ENCODE peak calls at places on chromosomes 6 and 20, in four cellular contexts. One of them, this sample, is unnamed.
A peak's percentile ranks its signal among the peaks of the same experiment; 100 is the strongest.

GRCh38 chr6:70886661-70887060 is 70.2 kb downstream of the B3GAT2 start:
- DNase-seq in neural progenitor cell: no peak
- DNase-seq in fibroblast of lung: no peak
- DNase-seq in GM23338: no peak
- DNase-seq in this sample: no peak

GRCh38 chr20:41978246-41978790 is 360.1 kb upstream of the CHD6 start:
- DNase-seq in neural progenitor cell: no peak
- DNase-seq in fibroblast of lung: no peak
- DNase-seq in GM23338: no peak
- DNase-seq in this sample: no peak

GRCh38 chr6:150881911-150882481 is 16.5 kb downstream of the MTHFD1L start:
- DNase-seq in neural progenitor cell: peak; percentile 82
- DNase-seq in fibroblast of lung: peak; percentile 95
- DNase-seq in GM23338: no peak
- DNase-seq in this sample: peak; percentile 79

GRCh38 chr6:52457096-52457495 is 37.0 kb downstream of the EFHC1 start:
- DNase-seq in neural progenitor cell: peak; percentile 85
- DNase-seq in fibroblast of lung: no peak
- DNase-seq in GM23338: no peak
- DNase-seq in this sample: no peak

GRCh38 chr6:140744648-140745320 is 1370.3 kb upstream of the CITED2 start:
- DNase-seq in neural progenitor cell: no peak
- DNase-seq in fibroblast of lung: peak; percentile 69
- DNase-seq in GM23338: no peak
- DNase-seq in this sample: peak; percentile 6

GRCh38 chr20:50309280-50309763 is 118.7 kb downstream of the CEBPB start:
- DNase-seq in neural progenitor cell: no peak
- DNase-seq in fibroblast of lung: peak; percentile 81
- DNase-seq in GM23338: no peak
- DNase-seq in this sample: no peak

GRCh38 chr20:21099653-21100589 is 6.2 kb downstream of the LINC00237 start:
- DNase-seq in neural progenitor cell: peak; percentile 69
- DNase-seq in fibroblast of lung: no peak
- DNase-seq in GM23338: peak; percentile 68
- DNase-seq in this sample: no peak

GRCh38 chr6:36160147-36160760 is 29.9 kb downstream of the MAPK13 start:
- DNase-seq in neural progenitor cell: no peak
- DNase-seq in fibroblast of lung: peak; percentile 43
- DNase-seq in GM23338: no peak
- DNase-seq in this sample: no peak

GRCh38 chr6:134805163-134805562 is 144.7 kb downstream of the ALDH8A1 start:
- DNase-seq in neural progenitor cell: no peak
- DNase-seq in fibroblast of lung: no peak
- DNase-seq in GM23338: no peak
- DNase-seq in this sample: peak; percentile 13

GRCh38 chr6:34066772-34067770 is 78.8 kb downstream of the GRM4 start:
- DNase-seq in neural progenitor cell: no peak
- DNase-seq in fibroblast of lung: no peak
- DNase-seq in GM23338: no peak
- DNase-seq in this sample: no peak

GRCh38 chr6:26624557-26624956 is 27.8 kb downstream of the ABT1 start:
- DNase-seq in neural progenitor cell: no peak
- DNase-seq in fibroblast of lung: no peak
- DNase-seq in GM23338: no peak
- DNase-seq in this sample: no peak

GRCh38 chr20:36975085-36975829 is 23.7 kb upstream of the SAMHD1 start:
- DNase-seq in neural progenitor cell: no peak
- DNase-seq in fibroblast of lung: no peak
- DNase-seq in GM23338: no peak
- DNase-seq in this sample: no peak

GRCh38 chr6:166554316-166554715 is 32.2 kb downstream of the RAMACL start:
- DNase-seq in neural progenitor cell: peak; percentile 10
- DNase-seq in fibroblast of lung: no peak
- DNase-seq in GM23338: no peak
- DNase-seq in this sample: no peak

GRCh38 chr6:26224940-26225847 is 138.0 kb downstream of the HFE start:
- DNase-seq in neural progenitor cell: peak; percentile 90
- DNase-seq in fibroblast of lung: peak; percentile 98
- DNase-seq in GM23338: peak; percentile 84
- DNase-seq in this sample: no peak

GRCh38 chr6:4879724-4880372 is 103.6 kb downstream of the CDYL start:
- DNase-seq in neural progenitor cell: no peak
- DNase-seq in fibroblast of lung: no peak
- DNase-seq in GM23338: no peak
- DNase-seq in this sample: no peak

GRCh38 chr6:156883497-156884252 is 106.5 kb downstream of the ARID1B start:
- DNase-seq in neural progenitor cell: no peak
- DNase-seq in fibroblast of lung: peak; percentile 20
- DNase-seq in GM23338: peak; percentile 51
- DNase-seq in this sample: no peak

GRCh38 chr6:169250660-169251059 is 3.0 kb downstream of the THBS2 start:
- DNase-seq in neural progenitor cell: no peak
- DNase-seq in fibroblast of lung: peak; percentile 86
- DNase-seq in GM23338: peak; percentile 60
- DNase-seq in this sample: no peak

GRCh38 chr6:161011509-161012480 is 20.2 kb downstream of the MAP3K4 start:
- DNase-seq in neural progenitor cell: peak; percentile 66
- DNase-seq in fibroblast of lung: peak; percentile 77
- DNase-seq in GM23338: peak; percentile 89
- DNase-seq in this sample: no peak

GRCh38 chr6:17585766-17586502 is 14.2 kb upstream of the FAM8A1 start:
- DNase-seq in neural progenitor cell: peak; percentile 8
- DNase-seq in fibroblast of lung: no peak
- DNase-seq in GM23338: peak; percentile 81
- DNase-seq in this sample: peak; percentile 66

GRCh38 chr6:160254467-160255312 is 3.9 kb downstream of the SLC22A2 start:
- DNase-seq in neural progenitor cell: no peak
- DNase-seq in fibroblast of lung: no peak
- DNase-seq in GM23338: no peak
- DNase-seq in this sample: peak; percentile 69

GRCh38 chr6:85006362-85006761 is 242.0 kb upstream of the TBX18 start:
- DNase-seq in neural progenitor cell: peak; percentile 57
- DNase-seq in fibroblast of lung: no peak
- DNase-seq in GM23338: peak; percentile 42
- DNase-seq in this sample: no peak

GRCh38 chr6:141677598-141678211 is 455.0 kb upstream of the GJE1 start:
- DNase-seq in neural progenitor cell: peak; percentile 56
- DNase-seq in fibroblast of lung: peak; percentile 68
- DNase-seq in GM23338: peak; percentile 73
- DNase-seq in this sample: no peak

GRCh38 chr6:50815436-50816114 is 3.1 kb upstream of the TFAP2B start:
- DNase-seq in neural progenitor cell: no peak
- DNase-seq in fibroblast of lung: peak; percentile 32
- DNase-seq in GM23338: no peak
- DNase-seq in this sample: no peak

GRCh38 chr6:143629104-143630080 is 48.4 kb upstream of the PHACTR2 start:
- DNase-seq in neural progenitor cell: no peak
- DNase-seq in fibroblast of lung: peak; percentile 51
- DNase-seq in GM23338: no peak
- DNase-seq in this sample: no peak

GRCh38 chr6:109987196-109987595 is 9.1 kb downstream of the GPR6 start:
- DNase-seq in neural progenitor cell: no peak
- DNase-seq in fibroblast of lung: no peak
- DNase-seq in GM23338: no peak
- DNase-seq in this sample: no peak

DNA sequence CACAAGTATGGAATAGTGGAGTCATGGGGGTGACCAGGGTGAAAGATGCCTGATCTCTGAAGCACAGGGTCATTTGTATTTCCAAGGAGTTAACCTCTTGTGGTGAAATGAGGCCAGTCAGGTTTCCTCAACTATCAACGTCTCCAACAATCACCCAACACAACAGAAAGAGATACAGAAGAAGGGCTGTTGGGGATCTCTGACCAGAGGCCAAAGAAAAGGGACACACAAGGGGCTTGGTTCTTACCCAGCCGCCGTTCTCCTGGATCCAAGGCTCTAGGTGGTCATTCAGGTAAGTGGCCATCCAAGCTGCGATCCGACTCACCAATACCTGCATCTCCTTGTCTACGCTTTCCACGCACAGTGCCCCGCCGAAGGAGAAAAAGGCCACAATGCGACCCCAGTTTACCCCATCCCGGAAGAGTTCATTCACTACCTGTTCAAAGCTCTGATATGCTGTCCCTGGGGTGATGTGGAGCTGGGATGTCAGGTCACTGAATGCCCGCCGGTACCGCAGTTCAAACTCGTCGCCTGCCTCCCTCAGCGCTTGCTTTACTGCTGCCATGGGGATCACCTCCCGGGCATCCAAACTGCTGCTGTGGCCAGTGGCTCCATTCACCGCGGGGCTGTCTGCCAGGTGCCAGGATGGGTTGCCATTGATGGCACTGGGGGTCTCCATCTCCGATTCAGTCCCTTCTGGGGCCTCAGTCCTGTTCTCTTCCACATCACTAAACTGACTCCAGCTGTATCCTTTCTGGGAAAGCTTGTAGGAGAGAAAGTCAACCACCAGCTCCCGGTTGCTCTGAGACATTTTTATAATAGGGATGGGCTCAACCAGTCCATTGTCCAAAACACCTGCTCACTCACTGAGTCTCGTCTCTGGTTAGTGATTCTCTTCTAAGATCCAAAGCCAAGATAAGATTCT is 998 bp downstream of the BCL2L1 start:
- DNase-seq in neural progenitor cell: no peak
- DNase-seq in fibroblast of lung: no peak
- DNase-seq in GM23338: peak; percentile 43
- DNase-seq in this sample: no peak
- H3K79me2 ChIP-seq in neural progenitor cell: peaks cover 60% of the 10 kb centered on the region
- H3K79me2 ChIP-seq in fibroblast of lung: peaks cover 63% of the 10 kb centered on the region
- H3K79me2 ChIP-seq in GM23338: peaks cover 55% of the 10 kb centered on the region
- H3K79me2 ChIP-seq in this sample: peaks cover 66% of the 10 kb centered on the region

GRCh38 chr6:147867827-147868226 is 359.3 kb downstream of the SAMD5 start:
- DNase-seq in neural progenitor cell: no peak
- DNase-seq in fibroblast of lung: peak; percentile 33
- DNase-seq in GM23338: no peak
- DNase-seq in this sample: no peak
- H3K79me2 ChIP-seq in neural progenitor cell: no peaks in the 10 kb centered on the region
- H3K79me2 ChIP-seq in fibroblast of lung: no peaks in the 10 kb centered on the region
- H3K79me2 ChIP-seq in GM23338: no peaks in the 10 kb centered on the region
- H3K79me2 ChIP-seq in this sample: no peaks in the 10 kb centered on the region

GRCh38 chr6:113856011-113856551 is 1.1 kb upstream of the MARCKS start:
- DNase-seq in neural progenitor cell: peak; percentile 53
- DNase-seq in fibroblast of lung: peak; percentile 70
- DNase-seq in GM23338: peak; percentile 44
- DNase-seq in this sample: no peak
- H3K79me2 ChIP-seq in neural progenitor cell: peaks cover 56% of the 10 kb centered on the region
- H3K79me2 ChIP-seq in fibroblast of lung: peaks cover 40% of the 10 kb centered on the region
- H3K79me2 ChIP-seq in GM23338: peaks cover 28% of the 10 kb centered on the region
- H3K79me2 ChIP-seq in this sample: peaks cover 35% of the 10 kb centered on the region

GRCh38 chr6:108661430-108661829 is 100.7 kb downstream of the FOXO3 start:
- DNase-seq in neural progenitor cell: no peak
- DNase-seq in fibroblast of lung: peak; percentile 73
- DNase-seq in GM23338: no peak
- DNase-seq in this sample: no peak
- H3K79me2 ChIP-seq in neural progenitor cell: no peaks in the 10 kb centered on the region
- H3K79me2 ChIP-seq in fibroblast of lung: peaks cover 77% of the 10 kb centered on the region
- H3K79me2 ChIP-seq in GM23338: peaks cover 38% of the 10 kb centered on the region
- H3K79me2 ChIP-seq in this sample: peaks cover 92% of the 10 kb centered on the region

GRCh38 chr20:1368448-1369199 is 24.2 kb downstream of the FKBP1A start:
- DNase-seq in neural progenitor cell: no peak
- DNase-seq in fibroblast of lung: peak; percentile 66
- DNase-seq in GM23338: no peak
- DNase-seq in this sample: no peak

GRCh38 chr20:1371235-1371782 is 21.5 kb downstream of the FKBP1A start:
- DNase-seq in neural progenitor cell: no peak
- DNase-seq in fibroblast of lung: peak; percentile 32
- DNase-seq in GM23338: no peak
- DNase-seq in this sample: no peak

GRCh38 chr20:1370548-1371110 is 22.2 kb downstream of the FKBP1A start:
- DNase-seq in neural progenitor cell: no peak
- DNase-seq in fibroblast of lung: peak; percentile 69
- DNase-seq in GM23338: no peak
- DNase-seq in this sample: no peak

GRCh38 chr20:1371830-1372539 is 20.9 kb downstream of the FKBP1A start:
- DNase-seq in neural progenitor cell: no peak
- DNase-seq in fibroblast of lung: no peak
- DNase-seq in GM23338: no peak
- DNase-seq in this sample: no peak

DNA sequence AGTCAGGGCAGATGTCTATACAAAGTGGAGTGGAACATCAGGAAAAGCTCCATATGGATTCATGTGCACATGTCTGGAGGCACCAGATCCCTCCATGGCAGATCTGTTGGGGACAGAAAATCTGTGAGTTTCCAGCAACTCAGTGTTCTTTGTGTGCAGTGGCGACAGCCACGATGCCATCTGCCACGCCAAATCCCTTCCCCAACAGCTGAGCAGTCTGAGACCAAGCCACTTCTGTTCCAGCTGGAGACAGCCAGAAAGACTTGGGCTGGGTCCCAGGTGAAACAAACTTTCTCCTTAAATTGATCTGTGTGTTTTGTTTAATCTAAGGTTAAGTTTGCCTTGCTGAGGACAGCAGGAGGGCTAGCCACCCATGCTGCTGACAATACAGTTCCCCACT is 22.9 kb downstream of the FKBP1A start:
- DNase-seq in neural progenitor cell: no peak
- DNase-seq in fibroblast of lung: no peak
- DNase-seq in GM23338: no peak
- DNase-seq in this sample: no peak
- H3K79me2 ChIP-seq in neural progenitor cell: peaks cover 14% of the 10 kb centered on the region
- H3K79me2 ChIP-seq in fibroblast of lung: peaks cover 23% of the 10 kb centered on the region
- H3K79me2 ChIP-seq in GM23338: peaks cover 21% of the 10 kb centered on the region
- H3K79me2 ChIP-seq in this sample: peaks cover 42% of the 10 kb centered on the region

GRCh38 chr20:34415079-34415478 is 52.0 kb downstream of the ITCH start:
- DNase-seq in neural progenitor cell: no peak
- DNase-seq in fibroblast of lung: no peak
- DNase-seq in GM23338: no peak
- DNase-seq in this sample: no peak

GRCh38 chr20:34404803-34405202 is 41.7 kb downstream of the ITCH start:
- DNase-seq in neural progenitor cell: no peak
- DNase-seq in fibroblast of lung: no peak
- DNase-seq in GM23338: no peak
- DNase-seq in this sample: no peak

GRCh38 chr20:34412453-34412852 is 49.4 kb downstream of the ITCH start:
- DNase-seq in neural progenitor cell: no peak
- DNase-seq in fibroblast of lung: no peak
- DNase-seq in GM23338: no peak
- DNase-seq in this sample: no peak

GRCh38 chr20:34407962-34408474 is 44.9 kb downstream of the ITCH start:
- DNase-seq in neural progenitor cell: no peak
- DNase-seq in fibroblast of lung: no peak
- DNase-seq in GM23338: no peak
- DNase-seq in this sample: no peak

DNA sequence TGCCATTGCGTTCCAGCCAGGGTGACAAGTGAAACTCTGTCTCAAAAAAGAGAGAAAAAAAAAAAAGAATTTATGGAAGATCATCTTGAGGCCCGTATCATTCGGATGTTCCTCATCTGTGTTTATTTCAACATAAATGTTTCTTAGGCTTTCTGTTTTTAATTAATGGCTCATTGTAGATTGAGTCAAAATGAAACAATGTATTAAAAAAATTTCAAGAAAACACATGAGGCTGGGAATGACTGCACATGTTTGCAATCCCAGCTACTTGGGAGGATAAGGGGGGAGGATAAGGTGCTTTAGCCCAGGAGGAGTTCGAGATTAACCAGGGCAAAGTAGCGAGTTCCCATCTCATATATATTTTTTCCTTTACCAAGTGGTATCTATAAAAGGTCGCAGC is 47.3 kb downstream of the ITCH start:
- DNase-seq in neural progenitor cell: no peak
- DNase-seq in fibroblast of lung: no peak
- DNase-seq in GM23338: no peak
- DNase-seq in this sample: no peak
- H3K79me2 ChIP-seq in neural progenitor cell: peaks cover 21% of the 10 kb centered on the region
- H3K79me2 ChIP-seq in fibroblast of lung: peaks cover 13% of the 10 kb centered on the region
- H3K79me2 ChIP-seq in GM23338: peaks cover 24% of the 10 kb centered on the region
- H3K79me2 ChIP-seq in this sample: peaks cover 83% of the 10 kb centered on the region

GRCh38 chr20:48823476-48823875 is 4.3 kb downstream of the PREX1 start:
- DNase-seq in neural progenitor cell: no peak
- DNase-seq in fibroblast of lung: no peak
- DNase-seq in GM23338: no peak
- DNase-seq in this sample: no peak
- H3K79me2 ChIP-seq in neural progenitor cell: no peaks in the 10 kb centered on the region
- H3K79me2 ChIP-seq in fibroblast of lung: no peaks in the 10 kb centered on the region
- H3K79me2 ChIP-seq in GM23338: no peaks in the 10 kb centered on the region
- H3K79me2 ChIP-seq in this sample: no peaks in the 10 kb centered on the region

This sample was measured in PC-9.